ENCODE peak calls at places on chromosomes 13 and 19, in eight cellular contexts. C is NCI-H1417; X is T-helper 17 cell; E is anterior cingulate cortex; T is AG08396; Z is activated CD4-positive, alpha-beta T cell treated with anti-CD3 and anti-CD28 coated beads for 24 hours; Y is mesendoderm; M is Caco-2. U is an unnamed sample.

GRCh38 chr13:111488466-111489132 is 168.2 kb downstream of the TEX29 start:
- DNase-seq in C (no peak), X (no peak), E (no peak), T (no peak), Z (no peak), Y (no peak), M (no peak), U (no peak)

GRCh38 chr13:114118086-114118762 is 14.2 kb downstream of the RASA3 start:
- DNase-seq in C (no peak), X (no peak), E (no peak), T (no peak), Z (no peak), Y (no peak), M (no peak), U (no peak)

GRCh38 chr19:29545866-29546582 is 20.2 kb downstream of the VSTM2B start:
- DNase-seq in C (no peak), X (no peak), E (no peak), T (no peak), Z (no peak), Y (no peak), M (no peak), U (no peak)

GRCh38 chr19:58279925-58280316 is 1.2 kb downstream of the ZNF8 start:
- DNase-seq in C (no peak), X (no peak), E (no peak), T (no peak), Z (no peak), Y (peak), M (no peak), U (no peak)

GRCh38 chr13:20779405-20779804 is 5.6 kb upstream of the EEF1AKMT1 start:
- DNase-seq in C (no peak), X (no peak), E (no peak), T (no peak), Z (no peak), Y (peak), M (no peak), U (no peak)

GRCh38 chr13:52010890-52011689 is at the start of gene ATP7B:
- DNase-seq in C (no peak), X (peak), E (no peak), T (peak), Z (peak), Y (peak), M (peak), U (no peak)

GRCh38 chr19:402786-403185 is 6.2 kb downstream of the C2CD4C start:
- DNase-seq in C (no peak), X (no peak), E (no peak), T (no peak), Z (no peak), Y (no peak), M (no peak), U (no peak)

GRCh38 chr19:4455742-4456565 is 1.6 kb downstream of the UBXN6 start:
- DNase-seq in C (no peak), X (no peak), E (peak), T (peak), Z (no peak), Y (peak), M (no peak), U (no peak)

GRCh38 chr19:20928371-20928770 is 5.3 kb downstream of the ZNF85 start:
- DNase-seq in C (no peak), X (no peak), E (no peak), T (peak), Z (no peak), Y (no peak), M (no peak), U (no peak)

GRCh38 chr13:106534844-106535551 is 464 bp downstream of the EFNB2 start:
- DNase-seq in C (peak), X (peak), E (no peak), T (peak), Z (no peak), Y (peak), M (no peak), U (no peak)

GRCh38 chr19:2253106-2254051 is 2.8 kb downstream of the JSRP1 start:
- DNase-seq in C (no peak), X (no peak), E (no peak), T (no peak), Z (no peak), Y (peak), M (no peak), U (no peak)

GRCh38 chr19:3537438-3538240 is 1.3 kb upstream of the TEKTIP1 start:
- DNase-seq in C (no peak), X (no peak), E (no peak), T (no peak), Z (no peak), Y (no peak), M (no peak), U (no peak)